ENCODE peak calls at places on chromosomes 2 and 18, in ten cellular contexts. M, F, W, U, R, Z, J, C, P and Y are unnamed samples.

GRCh38 chr18:77088977-77089795 is 43.4 kb downstream of the MBP start:
- DNase-seq in W (no peak), C (no peak), M (no peak), R (peak; percentile 78), Z (no peak), F (no peak), J (no peak), P (no peak), U (no peak), Y (no peak)

GRCh38 chr2:237025090-237025865 is 60.4 kb upstream of the COPS8 start:
- DNase-seq in F (peak; percentile 90), P (no peak), R (no peak), Z (no peak), C (no peak), J (peak; percentile 84), W (no peak), U (no peak), M (no peak), Y (peak; percentile 73)

GRCh38 chr18:59691046-59691395 is 6.2 kb downstream of the CCBE1 start:
- DNase-seq in C (no peak), M (no peak), F (no peak), P (no peak), U (no peak), J (no peak), R (no peak), W (no peak), Z (no peak), Y (peak; percentile 33)

GRCh38 chr2:71889991-71890684 is 257.5 kb downstream of the CYP26B1 start:
- DNase-seq in M (no peak), P (no peak), R (no peak), C (no peak), U (no peak), Z (no peak), F (peak; percentile 88), J (peak; percentile 85), W (no peak), Y (no peak)

GRCh38 chr2:98569197-98569793 is 39.0 kb downstream of the COA5 start:
- DNase-seq in Z (peak; percentile 51), U (no peak), F (peak; percentile 64), P (peak; percentile 73), C (peak; percentile 75), J (no peak), W (peak; percentile 80), M (peak; percentile 69), R (peak; percentile 88), Y (no peak)

GRCh38 chr18:14943967-14944636 is 196.1 kb downstream of the ANKRD30B start:
- DNase-seq in Z (no peak), U (no peak), R (no peak), C (no peak), M (no peak), J (no peak), F (no peak), P (no peak), W (no peak), Y (no peak)

GRCh38 chr2:158894078-158894477 is 74.4 kb upstream of the TANC1 start:
- DNase-seq in P (no peak), F (peak; percentile 59), C (no peak), M (no peak), J (no peak), Z (no peak), R (no peak), U (no peak), W (no peak), Y (peak; percentile 70)

GRCh38 chr2:107303964-107304363 is 418.0 kb upstream of the ST6GAL2 start:
- DNase-seq in R (no peak), M (no peak), P (no peak), U (no peak), F (no peak), C (no peak), J (no peak), Z (no peak), W (no peak), Y (no peak)

GRCh38 chr2:15223887-15224286 is 337.2 kb downstream of the NBAS start:
- DNase-seq in M (no peak), J (peak; percentile 71), Z (no peak), R (no peak), C (no peak), P (no peak), F (peak; percentile 76), U (no peak), W (no peak), Y (peak; percentile 65)

GRCh38 chr2:84807063-84807485 is 73.8 kb downstream of the TRABD2A start:
- DNase-seq in J (peak; percentile 92), C (no peak), F (peak; percentile 90), U (no peak), M (no peak), R (no peak), Z (no peak), W (no peak), P (no peak), Y (peak; percentile 49)

GRCh38 chr2:109476908-109477441 is 136.8 kb downstream of the SEPTIN10 start:
- DNase-seq in P (no peak), R (no peak), Z (no peak), C (no peak), U (no peak), J (no peak), M (no peak), F (no peak), W (no peak), Y (no peak)

GRCh38 chr2:235295831-235296230 is 198.0 kb upstream of the AGAP1 start:
- DNase-seq in R (no peak), W (no peak), F (no peak), Z (no peak), J (no peak), U (no peak), C (no peak), P (no peak), M (no peak), Y (no peak)

GRCh38 chr2:108297436-108298141 is 8.9 kb downstream of the SULT1C2 start:
- DNase-seq in U (no peak), J (peak; percentile 61), P (no peak), R (no peak), Z (no peak), W (no peak), F (peak; percentile 72), C (no peak), M (no peak), Y (peak; percentile 53)

GRCh38 chr2:38066415-38066814 is 9.5 kb downstream of the CYP1B1 start:
- DNase-seq in W (no peak), Z (no peak), J (no peak), F (no peak), U (no peak), M (no peak), C (no peak), R (no peak), P (no peak), Y (no peak)

GRCh38 chr2:8691859-8692437 is 10.1 kb downstream of the ID2 start:
- DNase-seq in M (no peak), F (no peak), J (no peak), U (no peak), R (no peak), C (no peak), W (no peak), Z (no peak), P (no peak), Y (no peak)

GRCh38 chr2:101197215-101197745 is 46.1 kb upstream of the TBC1D8 start:
- DNase-seq in C (no peak), M (no peak), U (peak; percentile 20), R (no peak), Z (no peak), F (no peak), J (no peak), P (no peak), W (no peak), Y (no peak)

GRCh38 chr2:126886201-126886905 is 12.3 kb upstream of the TEX51 start:
- DNase-seq in R (peak; percentile 88), W (peak; percentile 61), J (no peak), U (peak; percentile 23), Z (peak; percentile 55), C (peak; percentile 48), P (peak; percentile 65), F (peak; percentile 88), M (peak; percentile 23), Y (no peak)

GRCh38 chr2:118122768-118123335 is 34.6 kb downstream of the INSIG2 start:
- DNase-seq in F (no peak), P (no peak), C (no peak), W (no peak), J (no peak), Z (no peak), R (no peak), U (no peak), M (no peak), Y (no peak)

GRCh38 chr2:130842770-130843169 is 6.1 kb downstream of the ARHGEF4 start:
- DNase-seq in R (no peak), J (no peak), P (no peak), M (no peak), W (no peak), C (no peak), U (no peak), F (no peak), Z (no peak), Y (no peak)

GRCh38 chr2:173311844-173312606 is 42.6 kb upstream of the CDCA7 start:
- DNase-seq in C (no peak), J (no peak), W (no peak), F (no peak), R (no peak), P (no peak), U (peak; percentile 23), Z (no peak), M (no peak), Y (no peak)

GRCh38 chr2:24456610-24457556 is 34.2 kb upstream of the NCOA1 start:
- DNase-seq in F (peak; percentile 94), U (no peak), W (peak; percentile 22), J (peak; percentile 40), C (no peak), R (no peak), M (no peak), Z (peak; percentile 50), P (no peak), Y (peak; percentile 6)

GRCh38 chr18:49021433-49022129 is 70.8 kb upstream of the SMAD7 start:
- DNase-seq in C (peak; percentile 32), Z (peak; percentile 54), F (peak; percentile 39), U (peak; percentile 75), M (peak; percentile 11), P (peak; percentile 75), J (no peak), W (peak; percentile 68), R (peak; percentile 86), Y (peak; percentile 56)

GRCh38 chr2:224171226-224171625 is 132.1 kb upstream of the SERPINE2 start:
- DNase-seq in F (no peak), M (no peak), P (no peak), R (no peak), Z (peak; percentile 66), C (no peak), W (no peak), J (no peak), U (no peak), Y (no peak)